ENCODE peak calls at places on chromosomes 13 and 19, in six cellular contexts. Z, U, L, D, N and V are unnamed samples.

GRCh38 chr19:57830071-57830602 is at the start of gene ZNF587B:
- DNase-seq in N (peak; percentile 83), L (peak; percentile 17), Z (no peak), D (no peak), U (peak; percentile 69), V (peak; percentile 63)

GRCh38 chr19:46384396-46384795 is 29.0 kb downstream of the CCDC8 start:
- DNase-seq in N (no peak), Z (no peak), D (no peak), L (no peak), U (no peak), V (peak; percentile 67)

GRCh38 chr13:20492641-20493040 is 33.0 kb downstream of the CRYL1 start:
- DNase-seq in Z (peak; percentile 46), L (peak; percentile 27), N (peak; percentile 52), D (no peak), U (peak; percentile 44), V (no peak)

GRCh38 chr19:37926255-37926654 is 19.2 kb downstream of the SIPA1L3 start:
- DNase-seq in L (no peak), N (no peak), D (no peak), U (no peak), Z (no peak), V (no peak)

GRCh38 chr19:7863157-7863970 is 10.8 kb downstream of the PRR36 start:
- DNase-seq in D (no peak), U (no peak), N (no peak), L (no peak), Z (no peak), V (no peak)

GRCh38 chr13:38753878-38754277 is 67.0 kb downstream of the FREM2 start:
- DNase-seq in Z (no peak), D (no peak), N (no peak), L (no peak), U (no peak), V (no peak)

GRCh38 chr19:47512183-47512947 is 2.5 kb downstream of the NAPA start:
- DNase-seq in Z (no peak), D (no peak), N (peak; percentile 53), U (no peak), L (no peak), V (no peak)

GRCh38 chr19:12773571-12773970 is 1.8 kb downstream of the HOOK2 start:
- DNase-seq in U (peak; percentile 75), D (no peak), N (peak; percentile 56), Z (no peak), L (no peak), V (no peak)

GRCh38 chr19:40502647-40503046 is 35.8 kb downstream of the SPTBN4 start:
- DNase-seq in D (no peak), N (no peak), L (no peak), U (no peak), Z (no peak), V (no peak)

GRCh38 chr13:40813662-40814454 is 24.4 kb downstream of the SLC25A15 start:
- DNase-seq in D (no peak), U (peak; percentile 44), L (no peak), Z (no peak), N (peak; percentile 38), V (no peak)

GRCh38 chr13:46926856-46927625 is 30.2 kb upstream of the HTR2A start:
- DNase-seq in U (peak; percentile 11), L (no peak), Z (no peak), D (no peak), N (peak; percentile 65), V (no peak)

GRCh38 chr19:54560881-54561385 is 12.7 kb upstream of the LILRA2 start:
- DNase-seq in L (no peak), U (no peak), N (no peak), D (no peak), Z (no peak), V (no peak)

GRCh38 chr19:8552810-8553209 is 24.4 kb downstream of the MYO1F start:
- DNase-seq in D (no peak), Z (no peak), U (peak; percentile 41), N (peak; percentile 43), L (no peak), V (no peak)

GRCh38 chr13:97456047-97456446 is 22.1 kb downstream of the RAP2A start:
- DNase-seq in N (no peak), U (no peak), D (no peak), L (no peak), Z (no peak), V (no peak)

GRCh38 chr19:6458695-6459355 is 767 bp downstream of the SLC25A23 start:
- DNase-seq in L (no peak), N (no peak), U (peak; percentile 27), Z (no peak), D (no peak), V (no peak)

GRCh38 chr13:46831588-46832194 is 34.7 kb upstream of the ESD start:
- DNase-seq in L (no peak), N (peak; percentile 56), Z (peak; percentile 18), D (no peak), U (peak; percentile 26), V (no peak)

GRCh38 chr13:93700115-93700514 is 473.5 kb downstream of the GPC6 start:
- DNase-seq in U (peak; percentile 8), L (no peak), N (peak; percentile 9), Z (no peak), D (no peak), V (no peak)

GRCh38 chr13:68304287-68304893 is 1074.3 kb upstream of the PCDH9 start:
- DNase-seq in L (no peak), D (no peak), Z (no peak), N (no peak), U (peak; percentile 2), V (no peak)

GRCh38 chr19:31066385-31066784 is 282.9 kb downstream of the TSHZ3 start:
- DNase-seq in Z (no peak), D (no peak), N (peak; percentile 78), L (no peak), U (peak; percentile 70), V (no peak)

GRCh38 chr13:46288570-46289259 is 77.0 kb downstream of the LRRC63 start:
- DNase-seq in L (no peak), N (peak; percentile 44), U (no peak), D (no peak), Z (no peak), V (no peak)

GRCh38 chr19:16330368-16330801 is 5.8 kb downstream of the KLF2 start:
- DNase-seq in N (peak; percentile 93), D (peak; percentile 77), L (peak; percentile 90), Z (peak; percentile 86), U (peak; percentile 77), V (no peak)

GRCh38 chr19:10920781-10921180 is 7.7 kb downstream of the YIPF2 start:
- DNase-seq in N (no peak), L (no peak), Z (no peak), U (no peak), D (no peak), V (no peak)

GRCh38 chr13:21657538-21657937 is 13.3 kb upstream of the FGF9 start:
- DNase-seq in Z (no peak), N (peak; percentile 73), D (no peak), U (peak; percentile 85), L (no peak), V (no peak)

GRCh38 chr13:72853000-72853399 is 71.1 kb downstream of the PIBF1 start:
- DNase-seq in Z (no peak), N (no peak), U (no peak), D (no peak), L (no peak), V (no peak)

GRCh38 chr19:48715681-48716171 is 3.8 kb downstream of the MAMSTR start:
- DNase-seq in L (no peak), U (no peak), N (peak; percentile 40), D (no peak), Z (no peak), V (no peak)

GRCh38 chr19:32018014-32018413 is 327.4 kb upstream of the ZNF507 start:
- DNase-seq in Z (no peak), U (no peak), N (no peak), D (no peak), L (no peak), V (no peak)